ENCODE peak calls at places on chromosomes 3 and 15, in four cellular contexts. One of them, this sample, is unnamed.

GRCh38 chr3:169992156-169992555 is 25.5 kb downstream of the SEC62 start:
- DNase-seq in neural progenitor cell: no peak
- DNase-seq in fibroblast of lung: no peak
- DNase-seq in GM23338: no peak
- DNase-seq in this sample: no peak

GRCh38 chr3:58623961-58624360 is 42.6 kb downstream of the FAM3D start:
- DNase-seq in neural progenitor cell: no peak
- DNase-seq in fibroblast of lung: peak; percentile 36
- DNase-seq in GM23338: no peak
- DNase-seq in this sample: no peak

GRCh38 chr15:67690936-67691335 is 134.4 kb upstream of the SKOR1 start:
- DNase-seq in neural progenitor cell: no peak
- DNase-seq in fibroblast of lung: peak; percentile 59
- DNase-seq in GM23338: no peak
- DNase-seq in this sample: no peak

GRCh38 chr15:29452881-29453731 is 183.5 kb upstream of the NSMCE3 start:
- DNase-seq in neural progenitor cell: no peak
- DNase-seq in fibroblast of lung: no peak
- DNase-seq in GM23338: peak; percentile 25
- DNase-seq in this sample: no peak

GRCh38 chr15:40930430-40931299 is 1.5 kb downstream of the DLL4 start:
- DNase-seq in neural progenitor cell: peak; percentile 87
- DNase-seq in fibroblast of lung: no peak
- DNase-seq in GM23338: peak; percentile 92
- DNase-seq in this sample: peak; percentile 72

GRCh38 chr3:45762647-45763330 is 33.5 kb downstream of the SLC6A20 start:
- DNase-seq in neural progenitor cell: no peak
- DNase-seq in fibroblast of lung: no peak
- DNase-seq in GM23338: no peak
- DNase-seq in this sample: no peak

GRCh38 chr3:129701161-129701560 is 94.7 kb upstream of the PLXND1 start:
- DNase-seq in neural progenitor cell: peak; percentile 69
- DNase-seq in fibroblast of lung: no peak
- DNase-seq in GM23338: peak; percentile 52
- DNase-seq in this sample: no peak

GRCh38 chr3:31462050-31462569 is 70.6 kb upstream of the STT3B start:
- DNase-seq in neural progenitor cell: no peak
- DNase-seq in fibroblast of lung: no peak
- DNase-seq in GM23338: peak; percentile 24
- DNase-seq in this sample: peak; percentile 84

GRCh38 chr3:188047536-188047935 is 106.4 kb upstream of the LPP start:
- DNase-seq in neural progenitor cell: no peak
- DNase-seq in fibroblast of lung: no peak
- DNase-seq in GM23338: no peak
- DNase-seq in this sample: no peak

GRCh38 chr15:81784751-81785150 is 261.1 kb downstream of the MEX3B start:
- DNase-seq in neural progenitor cell: no peak
- DNase-seq in fibroblast of lung: no peak
- DNase-seq in GM23338: no peak
- DNase-seq in this sample: no peak

GRCh38 chr3:33058780-33059179 is 38.2 kb downstream of the GLB1 start:
- DNase-seq in neural progenitor cell: no peak
- DNase-seq in fibroblast of lung: no peak
- DNase-seq in GM23338: no peak
- DNase-seq in this sample: no peak

GRCh38 chr3:115525726-115526125 is 97.6 kb upstream of the GAP43 start:
- DNase-seq in neural progenitor cell: no peak
- DNase-seq in fibroblast of lung: no peak
- DNase-seq in GM23338: no peak
- DNase-seq in this sample: no peak

GRCh38 chr3:174270841-174271240 is 588.3 kb upstream of the NAALADL2 start:
- DNase-seq in neural progenitor cell: no peak
- DNase-seq in fibroblast of lung: peak; percentile 81
- DNase-seq in GM23338: no peak
- DNase-seq in this sample: no peak

GRCh38 chr3:60703956-60704736 is 547.1 kb downstream of the FHIT start:
- DNase-seq in neural progenitor cell: no peak
- DNase-seq in fibroblast of lung: peak; percentile 17
- DNase-seq in GM23338: no peak
- DNase-seq in this sample: no peak

GRCh38 chr15:34239151-34239761 is 14.4 kb downstream of the EMC4 start:
- DNase-seq in neural progenitor cell: no peak
- DNase-seq in fibroblast of lung: peak; percentile 74
- DNase-seq in GM23338: peak; percentile 7
- DNase-seq in this sample: no peak

GRCh38 chr15:31248951-31249350 is 77.7 kb upstream of the KLF13 start:
- DNase-seq in neural progenitor cell: no peak
- DNase-seq in fibroblast of lung: no peak
- DNase-seq in GM23338: no peak
- DNase-seq in this sample: no peak
- H3K79me2 ChIP-seq in neural progenitor cell: no peaks in the 10 kb centered on the region
- H3K79me2 ChIP-seq in fibroblast of lung: no peaks in the 10 kb centered on the region
- H3K79me2 ChIP-seq in GM23338: no peaks in the 10 kb centered on the region
- H3K79me2 ChIP-seq in this sample: no peaks in the 10 kb centered on the region

GRCh38 chr3:192818126-192818525 is 90.8 kb upstream of the FGF12 start:
- DNase-seq in neural progenitor cell: no peak
- DNase-seq in fibroblast of lung: no peak
- DNase-seq in GM23338: no peak
- DNase-seq in this sample: no peak

GRCh38 chr3:192819001-192819569 is 91.7 kb upstream of the FGF12 start:
- DNase-seq in neural progenitor cell: no peak
- DNase-seq in fibroblast of lung: peak; percentile 75
- DNase-seq in GM23338: no peak
- DNase-seq in this sample: no peak

GRCh38 chr3:192817506-192817905 is 90.2 kb upstream of the FGF12 start:
- DNase-seq in neural progenitor cell: no peak
- DNase-seq in fibroblast of lung: no peak
- DNase-seq in GM23338: no peak
- DNase-seq in this sample: no peak

GRCh38 chr3:192817053-192817452 is 89.7 kb upstream of the FGF12 start:
- DNase-seq in neural progenitor cell: no peak
- DNase-seq in fibroblast of lung: peak; percentile 55
- DNase-seq in GM23338: no peak
- DNase-seq in this sample: no peak

DNA sequence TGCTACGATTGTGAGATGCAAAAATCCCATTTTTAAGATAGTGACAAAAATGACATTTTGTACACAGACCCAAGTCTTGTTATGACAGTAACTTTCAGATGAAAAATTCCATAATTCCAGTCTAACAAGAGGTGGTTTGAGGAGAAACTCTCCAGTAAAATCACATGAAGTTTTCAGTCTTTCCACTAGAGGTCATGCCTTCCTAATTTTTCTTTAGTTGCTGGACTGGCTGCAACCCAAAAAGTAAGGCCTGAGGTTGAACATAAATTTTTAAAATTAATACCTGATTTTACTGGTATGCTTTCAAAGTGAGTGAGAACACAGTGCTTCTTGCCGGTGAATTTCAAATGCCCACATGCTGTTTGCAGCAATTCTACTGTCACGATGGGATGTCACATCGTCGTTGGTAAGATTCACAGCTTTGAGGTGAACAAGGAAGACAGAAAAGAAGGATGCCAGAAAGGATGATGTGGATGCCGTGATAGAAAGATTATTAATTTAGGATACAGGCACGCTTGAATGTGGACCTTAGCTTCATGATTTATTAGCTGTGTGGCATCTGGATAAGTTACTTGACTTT is 89.0 kb upstream of the FGF12 start:
- DNase-seq in neural progenitor cell: peak; percentile 55
- DNase-seq in fibroblast of lung: peak; percentile 75
- DNase-seq in GM23338: peak; percentile 72
- DNase-seq in this sample: peak; percentile 79
- H3K79me2 ChIP-seq in neural progenitor cell: peaks cover 4% of the 10 kb centered on the region
- H3K79me2 ChIP-seq in fibroblast of lung: peaks cover 13% of the 10 kb centered on the region
- H3K79me2 ChIP-seq in GM23338: peaks cover 75% of the 10 kb centered on the region
- H3K79me2 ChIP-seq in this sample: no peaks in the 10 kb centered on the region

GRCh38 chr3:64921666-64922065 is 233.9 kb upstream of the ADAMTS9 start:
- DNase-seq in neural progenitor cell: peak; percentile 44
- DNase-seq in fibroblast of lung: no peak
- DNase-seq in GM23338: no peak
- DNase-seq in this sample: no peak
- H3K79me2 ChIP-seq in neural progenitor cell: no peaks in the 10 kb centered on the region
- H3K79me2 ChIP-seq in fibroblast of lung: no peaks in the 10 kb centered on the region
- H3K79me2 ChIP-seq in GM23338: no peaks in the 10 kb centered on the region
- H3K79me2 ChIP-seq in this sample: no peaks in the 10 kb centered on the region

GRCh38 chr15:98737122-98737521 is 88.8 kb downstream of the IGF1R start:
- DNase-seq in neural progenitor cell: no peak
- DNase-seq in fibroblast of lung: no peak
- DNase-seq in GM23338: no peak
- DNase-seq in this sample: no peak
- H3K79me2 ChIP-seq in neural progenitor cell: peaks cover 100% of the 10 kb centered on the region
- H3K79me2 ChIP-seq in fibroblast of lung: peaks cover 57% of the 10 kb centered on the region
- H3K79me2 ChIP-seq in GM23338: peaks cover 100% of the 10 kb centered on the region
- H3K79me2 ChIP-seq in this sample: no peaks in the 10 kb centered on the region

DNA sequence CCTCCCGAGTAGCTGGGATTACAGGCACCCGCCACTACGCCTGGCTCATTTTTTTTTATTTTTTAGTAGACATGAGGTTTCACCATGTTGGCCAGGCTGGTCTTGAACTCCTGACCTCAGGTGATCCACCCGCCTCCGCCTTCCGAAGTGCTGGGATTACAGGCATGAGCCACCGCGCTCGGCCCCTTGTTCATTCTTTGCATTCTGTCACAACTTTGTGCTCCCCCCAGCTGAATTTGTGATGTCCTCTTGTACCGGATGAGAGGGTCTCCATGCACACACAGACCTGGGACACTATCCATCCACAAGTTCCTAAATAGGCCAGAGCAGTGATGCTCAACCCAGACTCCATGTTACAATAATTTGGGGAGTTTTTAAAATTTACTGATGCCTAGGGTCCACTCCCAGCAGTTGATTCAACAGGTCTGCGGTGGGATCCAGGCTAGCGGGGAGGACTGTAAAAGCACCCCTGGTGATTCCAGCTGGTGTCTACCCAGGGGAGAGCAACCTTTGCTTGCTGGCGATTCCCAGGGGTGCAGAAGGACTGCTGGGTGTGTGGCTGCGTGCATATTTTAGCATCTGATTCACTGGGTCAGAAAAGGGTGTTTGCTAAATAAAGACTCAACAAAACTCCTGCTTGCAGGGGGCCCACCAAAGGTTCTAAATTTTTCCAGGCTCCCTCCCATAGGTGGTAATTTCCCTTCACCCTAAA is 995 bp downstream of the RASSF1 start:
- DNase-seq in neural progenitor cell: no peak
- DNase-seq in fibroblast of lung: peak; percentile 47
- DNase-seq in GM23338: no peak
- DNase-seq in this sample: peak; percentile 84
- H3K79me2 ChIP-seq in neural progenitor cell: peaks cover 24% of the 10 kb centered on the region
- H3K79me2 ChIP-seq in fibroblast of lung: peaks cover 41% of the 10 kb centered on the region
- H3K79me2 ChIP-seq in GM23338: peaks cover 22% of the 10 kb centered on the region
- H3K79me2 ChIP-seq in this sample: peaks cover 54% of the 10 kb centered on the region

DNA sequence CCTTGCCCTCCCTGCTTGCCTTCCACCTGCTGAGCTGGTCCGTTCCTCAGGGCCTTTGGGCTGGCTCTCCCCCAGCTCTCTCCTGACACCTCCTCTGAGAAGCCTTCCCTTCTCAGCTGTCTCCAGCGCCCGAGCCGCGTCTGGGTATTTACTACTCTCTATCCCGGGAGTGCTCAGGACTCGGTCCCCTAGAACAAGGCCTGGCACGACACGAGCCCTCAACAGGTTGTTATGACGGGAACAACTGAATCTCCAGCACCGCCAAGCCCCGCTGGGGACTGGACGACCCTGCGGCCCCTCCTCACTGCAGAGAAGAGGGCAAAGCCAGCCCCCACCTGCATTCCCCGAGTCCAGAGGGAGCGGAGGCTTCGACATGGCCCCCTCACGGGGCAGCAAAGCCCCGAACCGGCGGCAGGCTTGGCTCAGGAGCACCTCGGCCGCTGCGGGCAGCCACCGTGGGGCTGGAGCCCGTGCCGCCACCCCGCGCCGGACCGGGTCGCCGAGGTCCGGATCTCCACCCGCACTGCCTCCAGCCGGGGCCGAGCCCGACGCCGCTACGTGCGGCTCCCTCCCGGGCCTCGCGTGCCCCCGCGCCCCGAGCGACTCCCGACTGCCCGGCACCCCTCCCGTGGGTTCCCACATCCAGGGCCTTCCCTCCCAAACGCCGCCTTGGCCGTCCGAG is 792 bp downstream of the TPRA1 start:
- DNase-seq in neural progenitor cell: peak; percentile 55
- DNase-seq in fibroblast of lung: no peak
- DNase-seq in GM23338: no peak
- DNase-seq in this sample: peak; percentile 61
- H3K79me2 ChIP-seq in neural progenitor cell: peaks cover 22% of the 10 kb centered on the region
- H3K79me2 ChIP-seq in fibroblast of lung: peaks cover 50% of the 10 kb centered on the region
- H3K79me2 ChIP-seq in GM23338: peaks cover 21% of the 10 kb centered on the region
- H3K79me2 ChIP-seq in this sample: peaks cover 59% of the 10 kb centered on the region

This sample was measured in Karpas-422.